ENCODE peak calls at places on chromosomes 1 and 21, in six cellular contexts. P, E, V, T, B and J are unnamed samples.

GRCh38 chr1:224294775-224295174 is 35.2 kb downstream of the NVL start:
- DNase-seq in P (no peak), E (no peak), V (no peak), T (no peak), B (no peak), J (no peak)

GRCh38 chr1:240294566-240294965 is 202.9 kb downstream of the FMN2 start:
- DNase-seq in P (no peak), E (no peak), V (no peak), T (no peak), B (no peak), J (no peak)

GRCh38 chr21:25916226-25916625 is 181.5 kb downstream of the GABPA start:
- DNase-seq in P (peak), E (no peak), V (no peak), T (no peak), B (no peak), J (no peak)

GRCh38 chr1:162854245-162854860 is 6.6 kb downstream of the CCDC190 start:
- DNase-seq in P (peak), E (peak), V (peak), T (peak), B (no peak), J (no peak)

GRCh38 chr1:91997607-91998195 is 32.1 kb upstream of the EPHX4 start:
- DNase-seq in P (peak), E (no peak), V (peak), T (peak), B (no peak), J (no peak)

GRCh38 chr1:106435269-106435668 is 621.2 kb upstream of the PRMT6 start:
- DNase-seq in P (no peak), E (no peak), V (no peak), T (no peak), B (no peak), J (no peak)

GRCh38 chr1:246711548-246712003 is 12.6 kb upstream of the SCCPDH start:
- DNase-seq in P (no peak), E (no peak), V (no peak), T (no peak), B (no peak), J (no peak)

GRCh38 chr21:41482321-41482720 is 25.6 kb downstream of the TMPRSS2 start:
- DNase-seq in P (no peak), E (no peak), V (no peak), T (peak), B (no peak), J (no peak)

GRCh38 chr1:167909691-167910180 is 4.2 kb downstream of the ADCY10 start:
- DNase-seq in P (no peak), E (no peak), V (no peak), T (no peak), B (no peak), J (no peak)

GRCh38 chr1:84090447-84091244 is 53.4 kb upstream of the PRKACB start:
- DNase-seq in P (no peak), E (no peak), V (no peak), T (peak), B (no peak), J (no peak)

GRCh38 chr1:172149377-172149776 is 271.1 kb upstream of the C1orf105 start:
- DNase-seq in P (no peak), E (no peak), V (no peak), T (no peak), B (no peak), J (no peak)